ENCODE peak calls at places on chromosomes 13 and 19, in eight cellular contexts. R is K562, N is HFF-Myc, M is AG04450, X is IMR-90, C is esophagus muscularis mucosa, J is choroid plexus epithelial cell, I is upper lobe of right lung. U is an unnamed sample.

GRCh38 chr13:36382030-36382429 is 35.8 kb upstream of the SPART start:
- DNase-seq in I (no peak), M (no peak), N (no peak), R (no peak), J (no peak), C (no peak), X (no peak), U (no peak)

GRCh38 chr19:8161135-8161646 is 11.8 kb upstream of the FBN3 start:
- DNase-seq in C (no peak), M (no peak), R (peak; percentile 81), N (no peak), X (no peak), I (no peak), J (peak; percentile 23), U (no peak)

GRCh38 chr13:102710261-102710679 is 15.4 kb upstream of the METTL21C start:
- DNase-seq in J (no peak), N (no peak), C (no peak), R (no peak), X (peak; percentile 13), M (no peak), I (no peak), U (no peak)

GRCh38 chr19:42032428-42032827 is 37.6 kb downstream of the GRIK5 start:
- DNase-seq in J (no peak), R (no peak), C (no peak), N (no peak), I (no peak), X (no peak), M (no peak), U (no peak)

GRCh38 chr19:58338825-58339558 is 12.2 kb downstream of the ZSCAN22 start:
- DNase-seq in M (no peak), R (no peak), I (no peak), C (no peak), N (no peak), X (peak; percentile 7), J (no peak), U (no peak)

GRCh38 chr19:58578430-58578925 is 5.3 kb upstream of the MZF1 start:
- DNase-seq in C (no peak), X (no peak), N (no peak), M (no peak), J (no peak), R (peak; percentile 21), I (no peak), U (no peak)

GRCh38 chr13:78593129-78593528 is 10.2 kb downstream of the POU4F1 start:
- DNase-seq in M (no peak), N (no peak), C (no peak), I (no peak), R (no peak), X (no peak), J (no peak), U (no peak)

GRCh38 chr19:48926909-48927308 is 6.6 kb upstream of the DHDH start:
- DNase-seq in N (peak; percentile 73), I (peak; percentile 81), X (peak; percentile 99), M (peak; percentile 95), C (no peak), R (peak; percentile 85), J (peak; percentile 95), U (no peak)

GRCh38 chr13:91111476-91112190 is 235.9 kb upstream of the MIR17HG start:
- DNase-seq in M (no peak), C (no peak), J (no peak), I (no peak), X (no peak), N (no peak), R (no peak), U (no peak)

GRCh38 chr19:21482863-21483276 is 22.5 kb upstream of the ZNF429 start:
- DNase-seq in M (no peak), X (no peak), I (peak; percentile 83), N (no peak), J (peak; percentile 6), C (no peak), R (peak; percentile 61), U (no peak)

GRCh38 chr13:22726721-22727120 is 454.1 kb upstream of the SGCG start:
- DNase-seq in R (no peak), N (no peak), C (no peak), M (no peak), I (no peak), X (no peak), J (no peak), U (no peak)

GRCh38 chr13:31998131-31998530 is 33.4 kb upstream of the FRY start:
- DNase-seq in N (no peak), X (no peak), M (no peak), I (no peak), R (no peak), C (no peak), J (no peak), U (no peak)

GRCh38 chr19:48006762-48007161 is 12.3 kb downstream of the ELSPBP1 start:
- DNase-seq in J (peak; percentile 3), I (no peak), C (no peak), R (peak; percentile 43), M (no peak), X (no peak), N (no peak), U (no peak)

DNA sequence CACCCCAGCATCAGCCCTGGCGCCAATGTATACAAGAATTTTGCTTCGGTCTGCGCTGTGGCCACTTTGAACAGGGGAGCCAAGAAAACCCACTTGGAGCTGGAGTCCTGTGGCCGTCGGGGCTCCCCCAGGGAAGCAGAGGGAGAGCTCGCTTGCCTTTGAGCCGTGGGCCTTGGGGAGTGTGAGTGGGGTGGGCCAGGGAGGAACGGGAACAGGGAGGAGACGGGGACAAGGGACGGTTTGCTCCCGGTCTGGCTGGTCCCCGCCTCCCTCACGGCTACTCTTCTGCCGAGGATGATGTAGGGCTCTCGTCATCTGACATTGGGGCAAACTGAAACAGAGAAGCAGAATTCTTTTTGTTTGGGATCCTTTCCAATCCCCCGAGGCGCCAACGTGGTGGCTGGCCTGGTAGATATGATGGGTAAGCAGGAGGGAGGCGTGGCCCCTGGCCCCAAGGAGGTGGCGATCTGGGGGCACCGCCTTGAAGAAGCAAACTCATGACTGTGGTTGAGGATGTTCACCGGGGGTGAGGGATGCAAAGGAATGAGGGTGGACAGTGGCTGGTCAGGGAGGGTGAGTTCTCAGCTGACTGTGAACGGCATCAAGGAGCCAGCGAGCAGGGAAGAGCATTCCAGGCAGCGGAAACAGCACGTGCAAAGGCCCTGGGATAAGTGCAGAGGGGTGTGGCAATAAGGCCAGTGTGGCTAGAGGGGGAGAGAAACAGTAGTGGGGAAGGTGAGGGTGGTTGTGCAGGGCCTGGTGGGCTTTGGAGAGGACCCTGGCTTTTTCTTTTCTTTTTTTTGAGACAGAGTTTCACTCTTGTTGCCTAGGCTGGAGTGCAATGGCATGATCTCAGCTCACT is 10.9 kb upstream of the SPC24 start:
- DNase-seq in R (no peak), C (no peak), X (no peak), N (no peak), I (no peak), M (no peak), J (no peak), U (no peak)
- H3K4me3 ChIP-seq in R (no peak overlapping the region), C (no peak overlapping the region), X (no peak overlapping the region), N (no peak overlapping the region), I (no peak overlapping the region), M (no peak overlapping the region), J (no peak overlapping the region), U (no peak overlapping the region)

DNA sequence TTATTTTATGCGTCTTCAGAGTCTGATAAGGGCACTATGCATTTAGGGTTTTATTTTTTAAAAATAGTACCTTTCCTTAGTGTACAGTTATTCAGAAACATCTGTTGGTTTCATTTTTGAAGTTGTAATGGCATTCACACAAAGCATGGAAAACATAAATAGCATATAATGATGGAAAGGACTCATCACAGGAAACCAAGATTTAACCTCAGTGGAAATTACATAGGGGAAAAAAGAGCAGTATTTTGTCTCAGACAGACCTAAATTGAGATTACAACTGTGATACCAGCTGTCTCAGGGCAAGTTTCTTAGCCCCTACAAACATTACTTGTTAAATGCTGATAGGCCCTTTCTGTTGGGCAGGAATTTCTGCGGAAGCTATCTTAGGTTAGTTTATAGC is 57.2 kb downstream of the NHLRC3 start:
- DNase-seq in J (no peak), M (no peak), X (no peak), R (no peak), N (no peak), I (no peak), C (no peak), U (no peak)
- H3K4me3 ChIP-seq in J (no peak overlapping the region), M (no peak overlapping the region), X (no peak overlapping the region), R (no peak overlapping the region), N (no peak overlapping the region), I (no peak overlapping the region), C (no peak overlapping the region), U (no peak overlapping the region)

DNA sequence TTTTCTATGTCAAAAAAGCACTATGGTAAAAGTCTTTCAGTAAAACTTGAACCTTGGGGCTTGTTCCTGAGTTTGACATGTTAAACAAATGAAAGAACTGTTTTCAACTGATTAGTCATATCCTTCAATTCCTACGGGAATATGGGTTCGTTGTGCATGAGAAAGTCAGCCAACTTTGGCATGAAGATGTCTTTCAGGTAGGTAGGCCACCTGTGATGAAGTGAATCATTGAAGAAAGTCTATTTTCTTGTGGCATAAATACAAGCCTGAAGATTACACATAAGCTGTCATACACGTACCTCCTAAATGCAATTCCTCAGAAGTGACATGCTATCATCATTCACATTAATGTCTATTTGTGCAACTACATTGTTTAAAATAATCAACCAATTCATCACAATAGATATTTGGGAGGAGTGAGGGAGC is 513.0 kb downstream of the IRS2 start:
- DNase-seq in I (no peak), J (peak; percentile 53), N (no peak), R (no peak), C (no peak), X (peak; percentile 29), M (no peak), U (no peak)
- H3K4me3 ChIP-seq in I (no peak overlapping the region), J (peak overlapping the region; percentile 36), N (no peak overlapping the region), R (no peak overlapping the region), C (no peak overlapping the region), X (no peak overlapping the region), M (no peak overlapping the region), U (no peak overlapping the region)

DNA sequence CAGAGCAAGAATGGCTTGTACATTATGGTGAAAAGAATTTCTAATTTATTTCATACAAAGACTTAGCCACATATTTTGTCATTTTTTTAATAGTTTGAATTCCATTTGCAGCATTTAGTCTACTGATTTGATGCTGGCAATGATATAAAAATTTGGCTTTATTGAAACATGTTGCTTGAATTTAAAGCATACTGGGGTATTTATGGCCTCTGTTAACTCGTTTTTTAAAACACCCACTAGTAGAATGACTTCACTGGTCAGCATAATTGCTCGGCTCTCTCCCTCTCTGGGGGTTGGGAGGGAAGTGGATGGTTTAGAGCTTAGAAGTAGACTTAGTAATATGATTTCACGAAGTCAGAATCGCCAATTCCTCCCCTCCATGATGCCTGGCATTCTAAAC is 354.9 kb upstream of the HTR2A start:
- DNase-seq in C (no peak), N (no peak), X (no peak), J (no peak), I (no peak), R (no peak), M (no peak), U (no peak)
- H3K4me3 ChIP-seq in C (no peak overlapping the region), N (no peak overlapping the region), X (no peak overlapping the region), J (no peak overlapping the region), I (no peak overlapping the region), R (no peak overlapping the region), M (no peak overlapping the region), U (no peak overlapping the region)

GRCh38 chr13:34334984-34335661 is 517.2 kb downstream of the RFC3 start:
- DNase-seq in C (peak; percentile 57), R (no peak), I (no peak), J (no peak), N (no peak), X (no peak), M (no peak), U (no peak)
- H3K4me3 ChIP-seq in C (no peak overlapping the region), R (no peak overlapping the region), I (no peak overlapping the region), J (no peak overlapping the region), N (no peak overlapping the region), X (no peak overlapping the region), M (no peak overlapping the region), U (no peak overlapping the region)

GRCh38 chr19:35155981-35156672 is 1.6 kb downstream of the FXYD5 start:
- DNase-seq in X (no peak), I (no peak), N (no peak), M (no peak), C (no peak), R (no peak), J (no peak), U (no peak)
- H3K4me3 ChIP-seq in X (no peak overlapping the region), I (peak overlapping the region; percentile 66), N (peak overlapping the region; percentile 83), M (peak overlapping the region; percentile 92), C (peak overlapping the region; percentile 65), R (peak overlapping the region; percentile 92), J (no peak overlapping the region), U (peak overlapping the region; percentile 78)